ENCODE peak calls at places on chromosomes 11 and 22, in six cellular contexts. One of them, this sample, is unnamed.

GRCh38 chr11:75743711-75744563 is 24.6 kb upstream of the DGAT2 start:
- DNase-seq in heart right ventricle: peak; percentile 34
- DNase-seq in heart left ventricle: no peak
- DNase-seq in Peyer's patch: no peak
- DNase-seq in gastrocnemius medialis: peak; percentile 36
- DNase-seq in right atrium auricular region: no peak
- DNase-seq in this sample: no peak

GRCh38 chr11:130308925-130309324 is 5.8 kb downstream of the ZBTB44 start:
- DNase-seq in heart left ventricle: no peak
- DNase-seq in heart right ventricle: no peak
- DNase-seq in Peyer's patch: no peak
- DNase-seq in gastrocnemius medialis: no peak
- DNase-seq in right atrium auricular region: no peak
- DNase-seq in this sample: no peak

GRCh38 chr11:30002157-30002556 is 14.7 kb downstream of the KCNA4 start:
- DNase-seq in heart left ventricle: no peak
- DNase-seq in Peyer's patch: no peak
- DNase-seq in gastrocnemius medialis: no peak
- DNase-seq in right atrium auricular region: no peak
- DNase-seq in heart right ventricle: no peak
- DNase-seq in this sample: no peak

GRCh38 chr11:44992774-44993173 is 42.1 kb upstream of the TP53I11 start:
- DNase-seq in Peyer's patch: no peak
- DNase-seq in right atrium auricular region: no peak
- DNase-seq in heart left ventricle: no peak
- DNase-seq in heart right ventricle: no peak
- DNase-seq in gastrocnemius medialis: no peak
- DNase-seq in this sample: no peak

GRCh38 chr11:65530157-65530496 is 5.2 kb downstream of the SCYL1 start:
- DNase-seq in right atrium auricular region: no peak
- DNase-seq in heart left ventricle: no peak
- DNase-seq in heart right ventricle: no peak
- DNase-seq in gastrocnemius medialis: no peak
- DNase-seq in Peyer's patch: no peak
- DNase-seq in this sample: no peak

GRCh38 chr11:117511483-117511934 is 183.9 kb downstream of the CEP164 start:
- DNase-seq in Peyer's patch: no peak
- DNase-seq in right atrium auricular region: no peak
- DNase-seq in heart left ventricle: no peak
- DNase-seq in gastrocnemius medialis: no peak
- DNase-seq in heart right ventricle: no peak
- DNase-seq in this sample: no peak

GRCh38 chr11:75400110-75400865 is 970 bp downstream of the RPS3 start:
- DNase-seq in heart left ventricle: no peak
- DNase-seq in Peyer's patch: no peak
- DNase-seq in heart right ventricle: no peak
- DNase-seq in right atrium auricular region: no peak
- DNase-seq in gastrocnemius medialis: no peak
- DNase-seq in this sample: no peak

GRCh38 chr11:59801981-59802638 is 8.5 kb downstream of the MRPL16 start:
- DNase-seq in gastrocnemius medialis: peak; percentile 38
- DNase-seq in heart left ventricle: no peak
- DNase-seq in heart right ventricle: no peak
- DNase-seq in right atrium auricular region: no peak
- DNase-seq in Peyer's patch: no peak
- DNase-seq in this sample: no peak

GRCh38 chr11:113317297-113317696 is 2.9 kb downstream of the TTC12 start:
- DNase-seq in heart right ventricle: no peak
- DNase-seq in gastrocnemius medialis: no peak
- DNase-seq in right atrium auricular region: no peak
- DNase-seq in heart left ventricle: no peak
- DNase-seq in Peyer's patch: no peak
- DNase-seq in this sample: no peak

GRCh38 chr11:63490551-63491239 is at the start of gene PLAAT5:
- DNase-seq in right atrium auricular region: no peak
- DNase-seq in heart right ventricle: peak; percentile 48
- DNase-seq in gastrocnemius medialis: no peak
- DNase-seq in Peyer's patch: no peak
- DNase-seq in heart left ventricle: no peak
- DNase-seq in this sample: no peak

GRCh38 chr11:29263971-29264682 is 752.7 kb downstream of the KCNA4 start:
- DNase-seq in right atrium auricular region: no peak
- DNase-seq in heart left ventricle: no peak
- DNase-seq in heart right ventricle: no peak
- DNase-seq in Peyer's patch: no peak
- DNase-seq in gastrocnemius medialis: no peak
- DNase-seq in this sample: no peak

GRCh38 chr11:70043482-70043881 is 34.6 kb upstream of the ANO1 start:
- DNase-seq in right atrium auricular region: no peak
- DNase-seq in gastrocnemius medialis: no peak
- DNase-seq in heart right ventricle: no peak
- DNase-seq in heart left ventricle: no peak
- DNase-seq in Peyer's patch: no peak
- DNase-seq in this sample: no peak

GRCh38 chr11:117851091-117851490 is 25.4 kb downstream of the FXYD6 start:
- DNase-seq in heart left ventricle: no peak
- DNase-seq in right atrium auricular region: peak; percentile 50
- DNase-seq in gastrocnemius medialis: no peak
- DNase-seq in heart right ventricle: no peak
- DNase-seq in Peyer's patch: no peak
- DNase-seq in this sample: no peak

GRCh38 chr11:64451856-64452255 is 92.9 kb downstream of the RPS6KA4 start:
- DNase-seq in heart left ventricle: no peak
- DNase-seq in right atrium auricular region: no peak
- DNase-seq in Peyer's patch: no peak
- DNase-seq in heart right ventricle: no peak
- DNase-seq in gastrocnemius medialis: no peak
- DNase-seq in this sample: no peak

GRCh38 chr11:84260862-84261261 is 974.7 kb upstream of the CCDC90B start:
- DNase-seq in heart left ventricle: no peak
- DNase-seq in heart right ventricle: no peak
- DNase-seq in Peyer's patch: no peak
- DNase-seq in right atrium auricular region: no peak
- DNase-seq in gastrocnemius medialis: no peak
- DNase-seq in this sample: no peak

GRCh38 chr11:73951797-73952196 is 971 bp downstream of the DNAJB13 start:
- DNase-seq in heart right ventricle: no peak
- DNase-seq in right atrium auricular region: no peak
- DNase-seq in heart left ventricle: no peak
- DNase-seq in gastrocnemius medialis: no peak
- DNase-seq in Peyer's patch: no peak
- DNase-seq in this sample: no peak

GRCh38 chr11:43905788-43906187 is 25.2 kb downstream of the ALKBH3 start:
- DNase-seq in Peyer's patch: no peak
- DNase-seq in heart left ventricle: peak; percentile 38
- DNase-seq in gastrocnemius medialis: no peak
- DNase-seq in right atrium auricular region: no peak
- DNase-seq in heart right ventricle: no peak
- DNase-seq in this sample: no peak

GRCh38 chr11:118084247-118084646 is 2.5 kb downstream of the SMIM35 start:
- DNase-seq in Peyer's patch: no peak
- DNase-seq in right atrium auricular region: no peak
- DNase-seq in heart right ventricle: no peak
- DNase-seq in heart left ventricle: peak; percentile 49
- DNase-seq in gastrocnemius medialis: peak; percentile 50
- DNase-seq in this sample: no peak

GRCh38 chr22:19879996-19880785 is 25.5 kb upstream of the GNB1L start:
- DNase-seq in gastrocnemius medialis: peak; percentile 8
- DNase-seq in heart left ventricle: no peak
- DNase-seq in heart right ventricle: no peak
- DNase-seq in Peyer's patch: no peak
- DNase-seq in right atrium auricular region: no peak
- DNase-seq in this sample: no peak

GRCh38 chr22:50469377-50470305 is 5.2 kb downstream of the SBF1 start:
- DNase-seq in Peyer's patch: peak; percentile 99
- DNase-seq in right atrium auricular region: no peak
- DNase-seq in heart right ventricle: peak; percentile 54
- DNase-seq in gastrocnemius medialis: peak; percentile 43
- DNase-seq in heart left ventricle: no peak
- DNase-seq in this sample: peak; percentile 58

GRCh38 chr11:75490221-75491181 is 35.2 kb downstream of the GDPD5 start:
- DNase-seq in Peyer's patch: no peak
- DNase-seq in right atrium auricular region: no peak
- DNase-seq in gastrocnemius medialis: no peak
- DNase-seq in heart left ventricle: no peak
- DNase-seq in heart right ventricle: no peak
- DNase-seq in this sample: no peak

DNA sequence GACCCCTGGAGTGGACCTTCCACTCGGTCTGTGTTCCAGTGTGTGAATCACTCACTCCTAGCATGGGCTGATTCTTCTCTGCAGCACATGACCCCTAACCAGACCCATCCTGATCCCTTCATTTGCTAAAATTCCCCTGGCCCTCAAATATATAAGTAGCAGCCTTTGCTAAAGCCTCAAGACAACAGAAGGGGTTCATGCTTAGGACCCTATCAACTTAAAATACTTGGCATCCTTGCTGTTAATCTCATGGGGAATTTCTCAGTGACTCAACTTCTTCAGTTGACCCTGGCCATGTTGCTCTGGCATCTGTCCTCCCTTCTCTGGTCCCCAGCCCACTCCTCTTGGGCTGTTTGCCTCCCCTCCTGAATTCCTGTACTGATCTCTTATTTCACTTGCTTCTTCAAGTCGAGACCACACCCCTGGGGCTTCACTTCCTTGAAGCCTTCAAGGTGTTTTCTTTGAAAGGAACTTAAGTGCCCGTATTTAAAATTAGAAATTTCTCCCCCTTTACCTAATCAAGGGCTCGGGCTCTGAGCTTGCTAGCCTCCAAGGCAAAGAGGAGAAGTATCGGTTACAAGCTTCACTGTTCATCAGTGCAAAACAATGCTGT is 23.6 kb downstream of the NNMT start:
- DNase-seq in gastrocnemius medialis: no peak
- DNase-seq in Peyer's patch: no peak
- DNase-seq in heart left ventricle: no peak
- DNase-seq in right atrium auricular region: no peak
- DNase-seq in heart right ventricle: no peak
- DNase-seq in this sample: no peak
- H3K4me1 ChIP-seq in gastrocnemius medialis: no peaks in the 10 kb centered on the region
- H3K4me1 ChIP-seq in Peyer's patch: no peaks in the 10 kb centered on the region
- H3K4me1 ChIP-seq in heart left ventricle: peaks cover 19% of the 10 kb centered on the region
- H3K4me1 ChIP-seq in right atrium auricular region: peaks cover 19% of the 10 kb centered on the region
- H3K4me1 ChIP-seq in heart right ventricle: peaks cover 39% of the 10 kb centered on the region
- H3K4me1 ChIP-seq in this sample: peaks cover 11% of the 10 kb centered on the region

DNA sequence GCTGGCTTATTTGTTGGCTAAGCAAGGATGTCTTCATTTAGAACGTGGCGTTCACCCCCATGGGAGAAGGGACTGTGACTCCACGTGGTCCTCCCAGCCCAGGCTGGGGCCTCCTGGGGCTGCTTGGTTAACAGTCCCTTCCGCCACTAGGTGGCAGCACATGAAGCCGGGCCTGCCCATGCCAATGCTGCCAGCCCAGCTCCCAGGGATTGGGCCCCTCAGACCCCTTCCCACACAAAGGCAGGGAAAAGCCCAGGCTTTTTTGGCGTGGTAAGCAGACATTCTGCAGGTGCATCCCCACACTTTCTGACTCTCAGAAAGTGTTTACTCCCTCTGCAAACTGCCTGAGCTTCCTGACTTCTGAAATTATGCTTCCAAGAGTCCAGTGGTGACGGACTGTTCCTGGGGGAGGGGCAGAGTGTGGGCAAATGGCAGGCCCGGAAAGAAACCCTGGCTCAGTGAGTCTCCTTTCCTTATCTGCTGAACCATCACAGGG is 3.1 kb downstream of the CBX6 start:
- DNase-seq in right atrium auricular region: peak; percentile 76
- DNase-seq in heart right ventricle: peak; percentile 85
- DNase-seq in gastrocnemius medialis: peak; percentile 63
- DNase-seq in heart left ventricle: peak; percentile 86
- DNase-seq in Peyer's patch: peak; percentile 83
- DNase-seq in this sample: peak; percentile 85
- H3K4me1 ChIP-seq in right atrium auricular region: peaks cover 67% of the 10 kb centered on the region
- H3K4me1 ChIP-seq in heart right ventricle: peaks cover 83% of the 10 kb centered on the region
- H3K4me1 ChIP-seq in gastrocnemius medialis: peaks cover 36% of the 10 kb centered on the region
- H3K4me1 ChIP-seq in heart left ventricle: peaks cover 82% of the 10 kb centered on the region
- H3K4me1 ChIP-seq in Peyer's patch: peaks cover 11% of the 10 kb centered on the region
- H3K4me1 ChIP-seq in this sample: peaks cover 8% of the 10 kb centered on the region

DNA sequence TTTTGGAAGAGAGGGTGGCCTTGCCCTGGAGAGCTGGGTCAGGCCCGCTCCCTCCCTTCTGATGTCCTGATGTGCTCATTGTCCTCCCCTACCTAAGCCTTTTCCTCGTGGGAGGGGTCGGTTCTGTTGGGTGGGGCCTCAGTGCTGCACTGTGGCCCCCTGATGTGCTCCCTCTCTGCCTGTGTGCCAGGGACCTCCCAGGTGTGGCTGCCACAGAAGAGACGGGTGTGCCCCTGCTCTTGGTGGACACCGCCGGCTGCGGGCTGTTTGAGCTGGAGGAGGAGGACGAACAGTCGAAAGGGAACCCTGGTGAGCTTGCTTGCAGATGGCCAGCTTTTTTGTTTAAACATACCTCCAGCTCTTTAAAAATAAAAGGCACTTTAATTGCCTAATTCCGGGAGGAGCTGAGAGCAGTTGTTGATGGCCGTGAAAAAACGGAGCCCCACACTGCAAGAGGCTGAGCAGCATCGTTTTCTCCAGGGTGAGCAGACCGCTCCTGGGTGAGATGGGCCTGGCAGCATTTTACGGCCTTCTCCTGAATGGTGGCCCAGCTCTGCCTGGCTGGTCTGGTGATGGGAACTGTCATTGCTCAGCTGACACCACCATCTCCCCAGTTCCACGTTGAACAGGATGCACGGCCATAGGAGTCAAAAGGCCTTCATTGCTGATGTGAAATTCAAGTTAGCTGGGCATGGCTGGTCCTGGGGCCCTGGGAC is 30.1 kb downstream of the IGHMBP2 start:
- DNase-seq in Peyer's patch: no peak
- DNase-seq in right atrium auricular region: no peak
- DNase-seq in heart left ventricle: no peak
- DNase-seq in heart right ventricle: no peak
- DNase-seq in gastrocnemius medialis: no peak
- DNase-seq in this sample: no peak
- H3K4me1 ChIP-seq in Peyer's patch: no peaks in the 10 kb centered on the region
- H3K4me1 ChIP-seq in right atrium auricular region: peaks cover 5% of the 10 kb centered on the region
- H3K4me1 ChIP-seq in heart left ventricle: peaks cover 11% of the 10 kb centered on the region
- H3K4me1 ChIP-seq in heart right ventricle: peaks cover 19% of the 10 kb centered on the region
- H3K4me1 ChIP-seq in gastrocnemius medialis: peaks cover 7% of the 10 kb centered on the region
- H3K4me1 ChIP-seq in this sample: no peaks in the 10 kb centered on the region

DNA sequence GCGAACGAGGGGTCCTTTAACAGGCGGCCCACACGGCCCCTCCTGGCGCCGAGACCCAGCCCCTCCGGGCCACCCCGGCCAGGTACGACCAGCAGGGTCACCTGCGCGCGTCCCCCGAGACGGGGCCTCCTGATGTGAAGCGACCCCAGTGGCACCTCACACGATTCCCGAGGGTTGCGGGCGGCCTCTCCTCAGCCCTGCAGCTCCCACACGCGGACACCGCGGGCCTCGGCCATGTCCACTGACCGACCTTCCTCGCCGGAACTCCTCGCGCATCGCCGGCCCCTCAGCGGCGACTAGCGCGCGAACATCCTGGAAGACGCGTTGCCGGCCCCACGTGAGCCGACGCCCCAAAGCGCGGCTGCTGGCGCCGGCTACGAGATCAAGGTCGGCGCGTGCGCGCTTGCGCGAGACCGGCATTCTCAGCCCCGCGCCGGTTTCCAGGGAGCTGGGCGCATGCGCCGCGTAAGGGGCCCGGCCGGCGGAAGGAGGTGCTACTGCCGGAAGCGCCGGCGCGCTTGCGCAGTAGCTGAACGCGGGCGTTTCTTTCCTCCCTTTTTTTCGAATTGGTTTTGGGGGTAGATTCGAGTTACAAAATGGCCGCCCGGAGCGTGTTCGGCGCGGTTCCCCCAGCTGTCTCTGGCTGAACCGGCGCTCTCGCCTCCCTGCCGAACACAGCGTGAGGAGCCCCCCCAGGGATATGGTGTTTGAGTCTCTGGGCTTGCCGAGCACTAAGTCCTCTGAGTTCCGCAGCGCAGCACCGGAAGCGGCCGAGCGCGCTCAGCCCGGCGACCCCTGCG is at the start of gene NUP50:
- DNase-seq in gastrocnemius medialis: peak; percentile 96
- DNase-seq in right atrium auricular region: peak; percentile 93
- DNase-seq in heart right ventricle: peak; percentile 97
- DNase-seq in Peyer's patch: peak; percentile 90
- DNase-seq in heart left ventricle: peak; percentile 96
- DNase-seq in this sample: peak; percentile 94
- H3K4me1 ChIP-seq in gastrocnemius medialis: peaks cover 34% of the 10 kb centered on the region
- H3K4me1 ChIP-seq in right atrium auricular region: peaks cover 42% of the 10 kb centered on the region
- H3K4me1 ChIP-seq in heart right ventricle: peaks cover 38% of the 10 kb centered on the region
- H3K4me1 ChIP-seq in Peyer's patch: peaks cover 7% of the 10 kb centered on the region
- H3K4me1 ChIP-seq in heart left ventricle: peaks cover 42% of the 10 kb centered on the region
- H3K4me1 ChIP-seq in this sample: peaks cover 7% of the 10 kb centered on the region

This sample was measured in lung.